ENCODE peak calls at places on chromosomes 5 and 9, in nine cellular contexts. Q is amniotic stem cell; Y is AML-193; A is choroid plexus epithelial cell; M is Ammon's horn; E is CD4-positive, CD25-positive, alpha-beta regulatory T cell; S is putamen; W is lower leg skin; L is pancreas. P is an unnamed sample.

GRCh38 chr5:102595332-102595731 is 96.5 kb upstream of the SLCO6A1 start:
- DNase-seq in Q (no peak), Y (no peak), A (no peak), M (no peak), E (no peak), S (no peak), W (no peak), L (no peak), P (no peak)

GRCh38 chr5:137218471-137218870 is 280.7 kb downstream of the SPOCK1 start:
- DNase-seq in Q (no peak), Y (no peak), A (no peak), M (peak; percentile 71), E (no peak), S (peak; percentile 49), W (no peak), L (peak; percentile 28), P (no peak)

GRCh38 chr5:54455413-54456157 is at the start of gene HSPB3:
- DNase-seq in Q (peak; percentile 52), Y (no peak), A (no peak), M (peak; percentile 34), E (no peak), S (no peak), W (no peak), L (no peak), P (peak; percentile 19)

GRCh38 chr5:132261881-132262845 is 4.7 kb downstream of the PDLIM4 start:
- DNase-seq in Q (no peak), Y (no peak), A (no peak), M (no peak), E (no peak), S (no peak), W (peak; percentile 82), L (no peak), P (no peak)

GRCh38 chr5:68542207-68542606 is 326.7 kb downstream of the PIK3R1 start:
- DNase-seq in Q (no peak), Y (no peak), A (no peak), M (no peak), E (no peak), S (no peak), W (no peak), L (no peak), P (no peak)

GRCh38 chr5:140109818-140110733 is 3.8 kb upstream of the PURA start:
- DNase-seq in Q (no peak), Y (no peak), A (no peak), M (no peak), E (no peak), S (no peak), W (no peak), L (no peak), P (no peak)

GRCh38 chr5:138091685-138092084 is 7.9 kb downstream of the WNT8A start:
- DNase-seq in Q (no peak), Y (no peak), A (no peak), M (no peak), E (no peak), S (no peak), W (no peak), L (no peak), P (no peak)

GRCh38 chr5:53073349-53073748 is 36.2 kb downstream of the MOCS2 start:
- DNase-seq in Q (no peak), Y (no peak), A (no peak), M (no peak), E (no peak), S (no peak), W (no peak), L (no peak), P (no peak)

GRCh38 chr5:142661143-142661542 is 24.7 kb downstream of the FGF1 start:
- DNase-seq in Q (no peak), Y (no peak), A (no peak), M (no peak), E (no peak), S (no peak), W (no peak), L (no peak), P (no peak)

GRCh38 chr9:126151671-126152050 is 175.0 kb upstream of the MVB12B start:
- DNase-seq in Q (no peak), Y (no peak), A (peak; percentile 12), M (no peak), E (no peak), S (no peak), W (peak; percentile 60), L (no peak), P (no peak)

GRCh38 chr9:100030548-100030947 is 68.3 kb downstream of the ERP44 start:
- DNase-seq in Q (no peak), Y (no peak), A (no peak), M (no peak), E (no peak), S (no peak), W (no peak), L (no peak), P (no peak)

P was measured in head of caudate nucleus.